ENCODE peak calls at places on chromosomes 3 and 15, in five cellular contexts. U is T-cell; N is sciatic nerve; R is right cardiac atrium; O is activated CD8-positive, alpha-beta memory T cell treated with anti-CD3 and anti-CD28 coated beads, Interleukin-2, amount 10 ng/mL, durations not matched to agents 7 days and 5 days. G is an unnamed sample.

GRCh38 chr3:43883729-43884396 is 193.1 kb downstream of the ABHD5 start:
- ATAC-seq in N (no peak), R (peak; percentile 79), O (no peak), U (no peak), G (no peak)

GRCh38 chr15:37902126-37902525 is 32.3 kb upstream of the TMCO5A start:
- ATAC-seq in U (no peak), R (no peak), N (no peak), O (no peak), G (no peak)

GRCh38 chr15:44489464-44489863 is 47.5 kb upstream of the EIF3J start:
- ATAC-seq in R (no peak), U (peak; percentile 74), N (no peak), O (peak; percentile 68), G (peak; percentile 98)

GRCh38 chr3:46368569-46368968 is 2.2 kb upstream of the CCR5 start:
- ATAC-seq in N (peak; percentile 89), R (peak; percentile 80), O (peak; percentile 60), U (peak; percentile 84), G (peak; percentile 29)

GRCh38 chr3:22617372-22617771 is 585.8 kb upstream of the UBE2E2 start:
- ATAC-seq in O (no peak), U (no peak), R (no peak), N (no peak), G (no peak)

GRCh38 chr3:54342676-54343075 is 220.3 kb downstream of the CACNA2D3 start:
- ATAC-seq in O (no peak), R (peak; percentile 65), N (no peak), U (no peak), G (no peak)

GRCh38 chr3:141279074-141279945 is 47.7 kb downstream of the PXYLP1 start:
- ATAC-seq in O (peak; percentile 59), N (peak; percentile 45), R (peak; percentile 57), U (peak; percentile 74), G (peak; percentile 13)

GRCh38 chr3:179766416-179767133 is 113.7 kb downstream of the USP13 start:
- ATAC-seq in U (no peak), N (no peak), R (peak; percentile 64), O (no peak), G (no peak)

GRCh38 chr15:72685301-72685924 is 569 bp downstream of the HIGD2B start:
- ATAC-seq in R (no peak), O (no peak), U (peak; percentile 7), N (no peak), G (no peak)

GRCh38 chr3:49469037-49469875 is 811 bp upstream of the DAG1 start:
- ATAC-seq in R (peak; percentile 75), O (no peak), U (no peak), N (peak; percentile 83), G (no peak)